ENCODE peak calls at places on chromosome 10, in four cellular contexts. One of them, this sample, is unnamed.

GRCh38 chr10:27390681-27391080 is 113.4 kb upstream of the RAB18 start:
- DNase-seq in GM12891: no peak
- DNase-seq in K562: no peak
- DNase-seq in GM12878: no peak
- DNase-seq in this sample: no peak

GRCh38 chr10:3537518-3537917 is 247.5 kb downstream of the KLF6 start:
- DNase-seq in GM12891: no peak
- DNase-seq in GM12878: no peak
- DNase-seq in K562: no peak
- DNase-seq in this sample: no peak

GRCh38 chr10:22320591-22321155 is at the start of gene BMI1:
- DNase-seq in GM12891: no peak
- DNase-seq in GM12878: no peak
- DNase-seq in K562: peak; percentile 84
- DNase-seq in this sample: no peak

GRCh38 chr10:31133628-31134302 is 102.1 kb upstream of the ZNF438 start:
- DNase-seq in GM12878: peak; percentile 26
- DNase-seq in GM12891: peak; percentile 73
- DNase-seq in K562: peak; percentile 92
- DNase-seq in this sample: peak; percentile 18

GRCh38 chr10:74293686-74294365 is 142.8 kb downstream of the ADK start:
- DNase-seq in GM12878: no peak
- DNase-seq in GM12891: no peak
- DNase-seq in K562: no peak
- DNase-seq in this sample: no peak

GRCh38 chr10:86363184-86363832 is 3.3 kb downstream of the GRID1 start:
- DNase-seq in K562: peak; percentile 31
- DNase-seq in GM12878: no peak
- DNase-seq in GM12891: peak; percentile 50
- DNase-seq in this sample: no peak

GRCh38 chr10:113867904-113868303 is 13.4 kb downstream of the NHLRC2 start:
- DNase-seq in GM12891: no peak
- DNase-seq in K562: no peak
- DNase-seq in GM12878: no peak
- DNase-seq in this sample: peak; percentile 23

GRCh38 chr10:133294189-133294588 is 14.5 kb downstream of the TUBGCP2 start:
- DNase-seq in K562: no peak
- DNase-seq in GM12878: no peak
- DNase-seq in GM12891: no peak
- DNase-seq in this sample: no peak

GRCh38 chr10:100890141-100890695 is 22.5 kb upstream of the SLF2 start:
- DNase-seq in GM12878: no peak
- DNase-seq in GM12891: no peak
- DNase-seq in K562: no peak
- DNase-seq in this sample: no peak

GRCh38 chr10:71966046-71967004 is 2.1 kb downstream of the CHST3 start:
- DNase-seq in GM12891: no peak
- DNase-seq in GM12878: no peak
- DNase-seq in K562: no peak
- DNase-seq in this sample: no peak

GRCh38 chr10:50431118-50431517 is 179.8 kb upstream of the ASAH2 start:
- DNase-seq in K562: no peak
- DNase-seq in GM12878: no peak
- DNase-seq in GM12891: no peak
- DNase-seq in this sample: no peak

GRCh38 chr10:122154034-122154732 is 116.9 kb upstream of the BTBD16 start:
- DNase-seq in GM12878: no peak
- DNase-seq in K562: no peak
- DNase-seq in GM12891: no peak
- DNase-seq in this sample: no peak
- TF ChIP-seq SPI1 in GM12878: no peak
- TF ChIP-seq SPI1 in K562: no peak
- TF ChIP-seq SPI1 in GM12891: no peak
- TF ChIP-seq SPI1 in this sample: no peak

DNA sequence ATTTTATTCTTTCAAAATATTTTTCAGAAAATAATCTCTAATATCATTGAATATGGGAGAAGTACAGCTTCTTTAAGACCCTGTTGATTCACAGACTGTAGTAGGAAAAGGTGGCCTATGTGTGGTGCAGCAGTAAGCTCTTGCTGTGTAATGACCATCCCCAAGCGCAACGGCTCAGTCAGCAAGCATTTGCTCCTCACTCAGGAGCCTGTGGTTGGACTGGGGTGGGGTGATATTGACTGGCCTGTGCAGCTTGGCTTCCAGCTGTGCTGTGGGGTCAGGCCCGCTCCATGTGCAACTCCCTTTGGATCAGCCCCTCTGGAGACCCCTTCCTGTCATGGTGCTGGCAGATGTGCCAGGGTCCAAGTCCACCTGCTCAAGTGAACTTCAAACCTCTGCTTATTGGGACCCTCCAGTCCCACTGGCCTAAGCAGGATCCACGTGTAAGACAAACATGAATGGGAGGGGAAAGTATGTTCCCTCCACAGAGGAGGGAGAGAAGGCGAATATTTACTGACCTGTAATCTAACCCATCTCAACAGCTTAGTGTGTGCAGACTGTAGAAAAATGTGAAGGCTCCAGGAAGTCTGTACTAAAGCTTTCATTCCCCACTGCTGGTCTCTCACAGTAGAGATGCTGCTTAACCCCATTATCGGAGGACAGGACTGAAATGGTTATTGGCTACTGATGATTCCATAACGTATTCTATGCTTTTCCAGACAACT is 239.7 kb downstream of the WDR37 start:
- DNase-seq in K562: no peak
- DNase-seq in GM12878: no peak
- DNase-seq in GM12891: no peak
- DNase-seq in this sample: no peak
- TF ChIP-seq SPI1 in K562: no peak
- TF ChIP-seq SPI1 in GM12878: no peak
- TF ChIP-seq SPI1 in GM12891: no peak
- TF ChIP-seq SPI1 in this sample: no peak

DNA sequence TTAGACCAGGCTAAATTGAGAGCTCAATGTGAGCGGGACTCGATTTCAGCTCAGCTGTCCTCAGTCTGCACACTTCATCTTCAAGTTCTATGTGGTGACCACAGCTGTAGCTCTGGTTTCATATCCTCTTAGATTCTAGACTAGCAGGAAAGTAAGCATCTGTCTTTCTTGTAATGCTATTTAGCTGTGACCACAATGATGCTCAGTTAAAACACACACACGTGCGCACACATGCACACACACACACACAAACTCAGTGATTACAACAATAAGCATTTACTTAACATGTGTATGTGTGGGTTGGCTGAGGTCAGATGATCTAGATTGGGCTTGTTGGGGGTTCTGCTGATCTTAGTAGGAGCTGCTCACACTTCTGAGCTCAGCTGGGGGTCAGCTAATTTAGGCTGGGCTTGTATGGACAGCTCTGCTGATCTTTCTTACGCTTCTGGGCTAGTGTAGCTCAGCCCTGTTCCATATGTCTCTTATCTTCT is 82.5 kb downstream of the ZNF365 start:
- DNase-seq in GM12878: peak; percentile 86
- DNase-seq in GM12891: peak; percentile 30
- DNase-seq in K562: no peak
- DNase-seq in this sample: no peak
- TF ChIP-seq SPI1 in GM12878: peak; percentile 97
- TF ChIP-seq SPI1 in GM12891: peak; percentile 99
- TF ChIP-seq SPI1 in K562: no peak
- TF ChIP-seq SPI1 in this sample: no peak

GRCh38 chr10:6580279-6581029 is 378 bp upstream of the PRKCQ start:
- DNase-seq in GM12891: peak; percentile 78
- DNase-seq in K562: peak; percentile 92
- DNase-seq in GM12878: no peak
- DNase-seq in this sample: peak; percentile 26

GRCh38 chr10:6578221-6579192 is 1.6 kb downstream of the PRKCQ start:
- DNase-seq in GM12878: no peak
- DNase-seq in GM12891: no peak
- DNase-seq in K562: no peak
- DNase-seq in this sample: no peak

GRCh38 chr10:6579193-6579903 is 728 bp downstream of the PRKCQ start:
- DNase-seq in GM12878: no peak
- DNase-seq in K562: no peak
- DNase-seq in GM12891: no peak
- DNase-seq in this sample: no peak

GRCh38 chr10:6581750-6582697 is 1.9 kb upstream of the PRKCQ start:
- DNase-seq in K562: peak; percentile 31
- DNase-seq in GM12891: no peak
- DNase-seq in GM12878: no peak
- DNase-seq in this sample: no peak

DNA sequence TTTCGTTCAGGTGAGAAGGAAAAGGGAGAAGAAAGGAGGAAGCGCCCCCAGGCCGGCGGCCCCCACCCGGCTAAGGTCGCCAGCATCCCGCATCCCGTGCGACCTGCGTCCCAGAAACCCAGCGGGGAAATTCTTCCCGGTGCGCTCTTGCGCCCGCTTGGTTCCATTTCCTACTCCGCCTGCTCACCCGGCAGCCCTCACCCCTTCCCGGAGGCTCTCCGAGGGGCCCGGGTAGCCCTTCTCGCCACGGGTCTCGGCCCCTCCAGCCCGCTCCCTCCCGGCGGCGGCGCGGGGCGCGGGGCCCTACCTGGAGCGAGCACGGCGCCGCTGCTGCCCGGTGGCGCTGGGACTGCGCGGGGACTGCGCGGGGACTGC is at the start of gene PRKCQ:
- DNase-seq in GM12878: no peak
- DNase-seq in K562: no peak
- DNase-seq in GM12891: no peak
- DNase-seq in this sample: no peak
- TF ChIP-seq SPI1 in GM12878: no peak
- TF ChIP-seq SPI1 in K562: no peak
- TF ChIP-seq SPI1 in GM12891: no peak
- TF ChIP-seq SPI1 in this sample: no peak

This sample was measured in HL-60.